ENCODE peak calls at places on chromosomes 13 and 19, in five cellular contexts. M, F, G, K and Z are unnamed samples.

GRCh38 chr13:79803939-79804487 is 323.1 kb downstream of the NDFIP2 start:
- DNase-seq in G (no peak), F (no peak), K (no peak), M (no peak), Z (no peak)

GRCh38 chr19:15264061-15264932 is 32.0 kb upstream of the EPHX3 start:
- DNase-seq in M (peak), K (peak), F (peak), G (peak), Z (peak)

GRCh38 chr19:33902802-33903488 is 106.3 kb downstream of the KCTD15 start:
- DNase-seq in F (no peak), M (no peak), G (peak), K (no peak), Z (no peak)

GRCh38 chr19:46499692-46500091 is 4.0 kb upstream of the PNMA8B start:
- DNase-seq in K (no peak), F (no peak), M (no peak), G (no peak), Z (no peak)

GRCh38 chr19:34495416-34495815 is 13.9 kb downstream of the WTIP start:
- DNase-seq in G (no peak), F (no peak), M (no peak), K (no peak), Z (no peak)

GRCh38 chr13:74015137-74015536 is 119.1 kb downstream of the KLF12 start:
- DNase-seq in K (no peak), M (no peak), F (peak), G (peak), Z (no peak)

GRCh38 chr13:30690282-30691188 is 44.8 kb upstream of the ALOX5AP start:
- DNase-seq in M (no peak), F (peak), K (peak), G (peak), Z (no peak)

GRCh38 chr19:41323023-41323422 is 13.1 kb downstream of the CCDC97 start:
- DNase-seq in K (peak), M (no peak), G (no peak), F (peak), Z (no peak)

GRCh38 chr19:16358456-16358855 is 33.8 kb downstream of the KLF2 start:
- DNase-seq in K (no peak), F (no peak), G (no peak), M (no peak), Z (no peak)

GRCh38 chr13:28624707-28625432 is 34.1 kb upstream of the POMP start:
- DNase-seq in G (no peak), F (no peak), K (no peak), M (no peak), Z (no peak)

GRCh38 chr13:114208134-114208533 is 26.6 kb upstream of the CDC16 start:
- DNase-seq in G (no peak), F (no peak), K (no peak), M (no peak), Z (no peak)

GRCh38 chr19:46068345-46069258 is 27.8 kb upstream of the IGFL4 start:
- DNase-seq in G (no peak), M (no peak), F (peak), K (no peak), Z (no peak)

GRCh38 chr13:77143325-77143907 is 116.5 kb upstream of the FBXL3 start:
- DNase-seq in K (no peak), M (no peak), G (no peak), F (peak), Z (no peak)

GRCh38 chr19:16025108-16026101 is 50.9 kb upstream of the TPM4 start:
- DNase-seq in F (peak), K (no peak), M (no peak), G (no peak), Z (peak)

GRCh38 chr13:44826586-44827350 is 162.5 kb downstream of the NUFIP1 start:
- DNase-seq in K (no peak), F (no peak), G (no peak), M (no peak), Z (no peak)

GRCh38 chr19:21256722-21257121 is 72.5 kb downstream of the ZNF708 start:
- DNase-seq in F (peak), K (no peak), M (no peak), G (peak), Z (no peak)

GRCh38 chr19:44846455-44847143 is 502 bp downstream of the NECTIN2 start:
- DNase-seq in M (no peak), F (peak), G (no peak), K (peak), Z (peak)

GRCh38 chr13:95929430-95929829 is 123.8 kb downstream of the UGGT2 start:
- DNase-seq in K (no peak), F (no peak), G (no peak), M (no peak), Z (no peak)

GRCh38 chr19:35671818-35672217 is 5.5 kb downstream of the UPK1A start:
- DNase-seq in F (peak), G (no peak), K (no peak), M (no peak), Z (no peak)

GRCh38 chr13:100493418-100493817 is 95.2 kb downstream of the GGACT start:
- DNase-seq in K (no peak), M (no peak), F (no peak), G (no peak), Z (no peak)

GRCh38 chr19:43525836-43526771 is 897 bp downstream of the ETHE1 start:
- DNase-seq in F (no peak), K (peak), G (no peak), M (no peak), Z (peak)

GRCh38 chr13:102302534-102302933 is 99.3 kb downstream of the FGF14 start:
- DNase-seq in M (no peak), G (no peak), F (no peak), K (no peak), Z (no peak)